ENCODE peak calls at places on chromosome 11, in four cellular contexts. U, D, M and X are unnamed samples.

GRCh38 chr11:116962108-116962507 is 124.7 kb upstream of the APOA1 start:
- DNase-seq in M (no peak), U (no peak), D (peak; percentile 51), X (no peak)

GRCh38 chr11:94196363-94196762 is 67.7 kb downstream of the PANX1 start:
- DNase-seq in U (no peak), D (no peak), M (no peak), X (no peak)

GRCh38 chr11:112417339-112417738 is 156.7 kb upstream of the PLET1 start:
- DNase-seq in U (no peak), D (no peak), M (no peak), X (no peak)

GRCh38 chr11:74185695-74186094 is 14.6 kb downstream of the PPME1 start:
- DNase-seq in M (no peak), U (no peak), D (peak; percentile 47), X (peak; percentile 19)

GRCh38 chr11:123690490-123690889 is 36.1 kb upstream of the SCN3B start:
- DNase-seq in D (peak; percentile 31), U (no peak), M (no peak), X (peak; percentile 60)

GRCh38 chr11:103537904-103538502 is 428.8 kb downstream of the DYNC2H1 start:
- DNase-seq in U (no peak), D (peak; percentile 59), M (no peak), X (no peak)

GRCh38 chr11:82398300-82398815 is 335.3 kb downstream of the FAM181B start:
- DNase-seq in D (no peak), M (no peak), U (no peak), X (no peak)

GRCh38 chr11:118287006-118287405 is 17.5 kb upstream of the CD3E start:
- DNase-seq in M (no peak), U (peak; percentile 7), D (peak; percentile 38), X (no peak)

GRCh38 chr11:26734706-26735105 is 12.8 kb upstream of the SLC5A12 start:
- DNase-seq in D (no peak), U (no peak), M (no peak), X (no peak)

GRCh38 chr11:15920856-15921629 is 435.3 kb downstream of the SOX6 start:
- DNase-seq in U (no peak), D (no peak), M (no peak), X (no peak)

GRCh38 chr11:11416917-11417316 is 63.9 kb upstream of the CSNK2A3 start:
- DNase-seq in M (no peak), U (peak; percentile 65), D (peak; percentile 72), X (no peak)

GRCh38 chr11:87392665-87393064 is 354.9 kb downstream of the TMEM135 start:
- DNase-seq in U (no peak), M (no peak), D (no peak), X (no peak)

GRCh38 chr11:118621071-118621815 is 13.8 kb downstream of the PHLDB1 start:
- DNase-seq in M (peak; percentile 82), U (no peak), D (peak; percentile 92), X (peak; percentile 94)

GRCh38 chr11:111021131-111021530 is 224.4 kb upstream of the POU2AF2 start:
- DNase-seq in U (no peak), M (no peak), D (no peak), X (peak; percentile 23)

GRCh38 chr11:27305751-27306150 is 57.3 kb downstream of the CCDC34 start:
- DNase-seq in M (no peak), D (no peak), U (no peak), X (no peak)

GRCh38 chr11:82326853-82327252 is 406.8 kb downstream of the FAM181B start:
- DNase-seq in M (no peak), D (no peak), U (no peak), X (no peak)

GRCh38 chr11:78446210-78446609 is 28.6 kb upstream of the GAB2 start:
- DNase-seq in U (no peak), M (no peak), D (no peak), X (no peak)

GRCh38 chr11:19394525-19395016 is 153.8 kb upstream of the E2F8 start:
- DNase-seq in M (no peak), D (no peak), U (no peak), X (no peak)

GRCh38 chr11:84993386-84993785 is 633.8 kb downstream of the DLG2 start:
- DNase-seq in U (no peak), D (peak; percentile 19), M (peak; percentile 11), X (no peak)

GRCh38 chr11:112797653-112798293 is 163.4 kb upstream of the NCAM1 start:
- DNase-seq in M (no peak), U (peak; percentile 9), D (no peak), X (no peak)

GRCh38 chr11:16986434-16987204 is 27.6 kb downstream of the PLEKHA7 start:
- DNase-seq in D (no peak), U (no peak), M (peak; percentile 92), X (no peak)

GRCh38 chr11:47272706-47273105 is 2.8 kb downstream of the MADD start:
- DNase-seq in D (no peak), U (no peak), M (no peak), X (peak; percentile 92)

GRCh38 chr11:89293966-89294679 is 116.4 kb downstream of the TYR start:
- DNase-seq in D (no peak), U (no peak), M (no peak), X (no peak)

GRCh38 chr11:60798631-60799030 is 13.5 kb downstream of the MS4A10 start:
- DNase-seq in D (no peak), U (no peak), M (no peak), X (peak; percentile 56)

GRCh38 chr11:118304227-118304808 is at the start of gene CD3E:
- DNase-seq in M (peak; percentile 26), U (no peak), D (no peak), X (no peak)

GRCh38 chr11:12063251-12063650 is 47.1 kb upstream of the MICAL2 start:
- DNase-seq in U (no peak), D (no peak), M (no peak), X (no peak)

GRCh38 chr11:10497371-10498021 is 42.4 kb downstream of the AMPD3 start:
- DNase-seq in U (no peak), D (no peak), M (no peak), X (no peak)